ENCODE peak calls at places on chromosome 16, in four cellular contexts. O is progenitor cell of endocrine pancreas, U is PC-9, X is choroid plexus epithelial cell. T is an unnamed sample.

GRCh38 chr16:46801428-46802049 is 29.4 kb downstream of the C16orf87 start:
- DNase-seq in X (peak), U (no peak), O (no peak), T (no peak)

GRCh38 chr16:4089811-4090293 is 26.4 kb downstream of the ADCY9 start:
- DNase-seq in O (no peak), U (no peak), X (no peak), T (no peak)

GRCh38 chr16:50549561-50549915 is 1.3 kb downstream of the NKD1 start:
- DNase-seq in U (no peak), X (no peak), O (no peak), T (no peak)

GRCh38 chr16:68065716-68066305 is 19.4 kb upstream of the NFATC3 start:
- DNase-seq in O (no peak), U (no peak), X (peak), T (no peak)

GRCh38 chr16:52548261-52549010 is 1.5 kb upstream of the TOX3 start:
- DNase-seq in X (no peak), O (no peak), U (no peak), T (no peak)

GRCh38 chr16:68300736-68301459 is 9.8 kb downstream of the SLC7A6OS start:
- DNase-seq in X (peak), O (no peak), U (no peak), T (no peak)

GRCh38 chr16:77277571-77277970 is 78.4 kb downstream of the SYCE1L start:
- DNase-seq in X (no peak), O (no peak), U (no peak), T (no peak)

GRCh38 chr16:65294154-65294553 is 172.3 kb upstream of the CDH11 start:
- DNase-seq in U (no peak), X (no peak), O (no peak), T (no peak)

GRCh38 chr16:13909872-13910303 is 10.1 kb upstream of the ERCC4 start:
- DNase-seq in O (no peak), U (peak), X (peak), T (no peak)

GRCh38 chr16:54055864-54056263 is 230.7 kb downstream of the IRX3 start:
- DNase-seq in U (no peak), O (no peak), X (no peak), T (no peak)

GRCh38 chr16:31409433-31409832 is 16.3 kb downstream of the ITGAD start:
- DNase-seq in O (no peak), U (peak), X (peak), T (no peak)

GRCh38 chr16:85089485-85089884 is 22.8 kb downstream of the CIBAR2 start:
- DNase-seq in O (no peak), X (no peak), U (no peak), T (no peak)

GRCh38 chr16:74252329-74252728 is 44.3 kb upstream of the PSMD7 start:
- DNase-seq in O (no peak), U (no peak), X (no peak), T (no peak)

GRCh38 chr16:60907645-60908044 is 1128.6 kb downstream of the CDH8 start:
- DNase-seq in X (no peak), O (no peak), U (no peak), T (no peak)

GRCh38 chr16:85652431-85653221 is 36.1 kb downstream of the GINS2 start:
- DNase-seq in U (no peak), O (no peak), X (peak), T (no peak)

GRCh38 chr16:80938035-80938927 is 68.4 kb downstream of the CMC2 start:
- DNase-seq in O (no peak), X (peak), U (no peak), T (no peak)

GRCh38 chr16:29974291-29975133 is 844 bp downstream of the TAOK2 start:
- DNase-seq in O (no peak), X (peak), U (no peak), T (no peak)

GRCh38 chr16:10405386-10405939 is 19.6 kb downstream of the ATF7IP2 start:
- DNase-seq in U (no peak), O (no peak), X (peak), T (no peak)

GRCh38 chr16:626174-626765 is 4.5 kb upstream of the WFIKKN1 start:
- DNase-seq in X (no peak), U (no peak), O (no peak), T (no peak)

GRCh38 chr16:48081656-48082055 is 74.1 kb downstream of the ABCC12 start:
- DNase-seq in X (peak), O (no peak), U (peak), T (no peak)

GRCh38 chr16:81313731-81314602 is 795 bp upstream of the GAN start:
- DNase-seq in U (no peak), X (no peak), O (no peak), T (no peak)

GRCh38 chr16:83899272-83899897 is 470 bp downstream of the MLYCD start:
- DNase-seq in O (peak), U (peak), X (peak), T (no peak)

DNA sequence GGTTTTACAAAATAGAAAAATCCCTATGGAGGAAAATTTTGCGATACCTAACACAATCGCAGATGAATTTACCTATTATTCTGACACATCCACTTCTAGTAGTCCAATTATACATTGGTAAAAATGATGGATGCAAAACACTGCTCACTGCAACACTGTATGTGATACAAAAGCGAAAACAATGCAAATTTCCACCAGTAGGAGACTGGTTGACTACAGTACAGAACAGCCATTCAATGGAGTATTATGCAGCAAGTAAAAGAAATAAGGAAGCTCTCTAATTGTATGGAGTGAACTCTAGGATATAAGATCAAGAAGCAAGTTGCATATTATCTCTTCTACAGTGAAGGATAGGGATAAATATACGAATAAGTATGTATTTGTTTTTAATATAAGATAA is 48.5 kb downstream of the SETD6 start:
- DNase-seq in X (no peak), O (no peak), U (no peak), T (no peak)
- TF ChIP-seq CTCF in X (no peak), O (peak), U (no peak), T (no peak)

DNA sequence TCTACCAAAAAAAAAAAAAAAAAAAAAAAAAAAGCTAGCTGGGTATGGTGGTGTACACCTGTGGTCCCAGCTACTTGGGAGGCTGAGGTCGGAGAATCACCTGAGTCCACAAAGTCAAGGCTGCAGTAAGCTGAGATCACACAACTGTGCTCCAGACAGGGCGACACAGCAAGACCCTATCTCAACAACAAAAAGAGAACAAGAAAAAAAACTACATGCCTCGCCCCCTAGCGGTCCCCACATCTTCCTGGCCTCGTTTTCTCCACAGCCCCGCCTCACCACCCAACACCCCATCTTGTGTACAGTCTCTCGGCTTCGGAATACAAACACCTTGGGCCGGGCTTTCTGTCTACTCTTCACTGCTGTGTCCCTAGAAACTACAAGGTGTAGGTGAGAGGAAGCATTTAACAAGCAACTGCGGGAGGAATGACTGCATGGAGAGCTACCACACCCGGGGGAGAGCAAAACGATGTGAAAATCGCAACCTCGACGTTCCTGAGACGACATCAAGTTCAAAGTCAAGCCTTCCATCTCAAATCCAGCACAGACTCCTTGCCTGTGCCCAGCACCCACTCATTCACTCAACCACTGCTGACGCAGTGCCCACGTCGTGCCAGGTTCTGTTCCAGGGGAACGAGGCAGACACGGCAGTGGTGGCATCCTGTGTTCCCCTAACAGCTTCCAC is 9.0 kb downstream of the NTAN1 start:
- DNase-seq in U (no peak), O (no peak), X (no peak), T (no peak)
- TF ChIP-seq CTCF in U (no peak), O (no peak), X (no peak), T (no peak)

GRCh38 chr16:16047761-16048160 is 98.3 kb downstream of the ABCC1 start:
- DNase-seq in U (no peak), X (no peak), O (no peak), T (no peak)

GRCh38 chr16:16048904-16049582 is 99.6 kb downstream of the ABCC1 start:
- DNase-seq in O (no peak), X (no peak), U (no peak), T (no peak)

GRCh38 chr16:16042076-16042475 is 92.7 kb downstream of the ABCC1 start:
- DNase-seq in X (peak), U (no peak), O (no peak), T (no peak)

GRCh38 chr16:16045311-16045710 is 95.9 kb downstream of the ABCC1 start:
- DNase-seq in X (peak), U (peak), O (no peak), T (no peak)

DNA sequence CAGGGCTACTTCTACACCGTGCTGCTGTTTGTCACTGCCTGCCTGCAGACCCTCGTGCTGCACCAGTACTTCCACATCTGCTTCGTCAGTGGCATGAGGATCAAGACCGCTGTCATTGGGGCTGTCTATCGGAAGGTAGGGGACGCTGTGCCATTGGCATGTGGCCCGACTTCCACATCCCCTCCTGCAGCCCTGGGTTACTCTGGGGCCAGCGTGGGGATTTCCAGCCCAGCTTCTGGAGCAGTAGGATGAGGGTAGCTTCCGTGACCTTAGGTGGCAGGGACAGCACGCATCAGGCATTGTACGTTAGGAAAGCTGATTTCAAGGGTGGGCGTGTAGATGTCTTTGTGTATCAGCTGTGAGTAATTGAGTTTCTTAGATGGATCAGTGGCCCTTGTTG is 96.5 kb downstream of the ABCC1 start:
- DNase-seq in O (no peak), U (no peak), X (no peak), T (no peak)
- TF ChIP-seq CTCF in O (peak), U (no peak), X (peak), T (no peak)

DNA sequence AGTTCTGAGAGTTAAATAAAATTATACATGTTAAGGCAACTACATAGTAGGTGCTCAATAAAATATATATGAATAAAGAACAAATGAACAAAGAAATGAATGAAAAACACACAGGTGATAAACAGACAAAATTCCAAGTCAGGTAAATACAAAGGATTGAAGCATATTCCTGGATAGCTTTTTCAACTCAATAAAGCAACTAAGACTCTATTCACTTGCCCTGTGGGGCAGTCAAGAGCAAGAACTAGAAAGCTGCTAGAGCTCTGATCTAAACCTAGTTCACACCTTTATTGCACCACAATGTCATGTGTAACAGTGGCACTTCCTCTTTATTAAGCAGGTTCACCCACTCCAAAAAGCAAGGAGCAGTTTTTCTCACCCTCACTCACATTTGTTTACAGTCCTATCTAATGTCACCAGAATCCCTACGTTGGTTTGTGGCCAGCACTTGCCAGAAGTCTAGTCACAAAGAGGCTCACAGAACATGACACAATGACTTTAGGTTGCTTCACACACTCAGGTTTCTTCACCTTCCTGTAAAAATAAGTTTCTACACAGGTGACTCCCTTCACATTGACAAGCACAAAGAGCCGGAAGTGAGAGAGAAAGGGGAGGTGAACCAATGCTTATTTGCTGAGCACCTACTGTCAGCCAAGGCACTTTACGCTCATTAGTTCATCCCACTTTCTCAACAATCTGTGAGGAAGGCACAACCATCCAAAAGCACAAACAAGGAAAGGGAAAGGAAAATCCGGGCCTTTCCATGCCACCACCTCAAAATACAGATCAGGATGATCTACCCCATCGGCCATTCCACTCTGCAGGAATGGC is 70.8 kb downstream of the XPO6 start:
- DNase-seq in X (no peak), U (peak), O (no peak), T (no peak)
- TF ChIP-seq CTCF in X (peak), U (no peak), O (no peak), T (no peak)

GRCh38 chr16:66486773-66487579 is 59.9 kb downstream of the BEAN1 start:
- DNase-seq in U (peak), X (peak), O (no peak), T (peak)

GRCh38 chr16:66483689-66484452 is 56.8 kb downstream of the BEAN1 start:
- DNase-seq in X (peak), O (peak), U (peak), T (peak)

GRCh38 chr16:66485361-66485760 is 58.3 kb downstream of the BEAN1 start:
- DNase-seq in U (no peak), X (no peak), O (no peak), T (peak)

GRCh38 chr16:66486199-66486772 is 59.2 kb downstream of the BEAN1 start:
- DNase-seq in U (no peak), O (no peak), X (no peak), T (no peak)

DNA sequence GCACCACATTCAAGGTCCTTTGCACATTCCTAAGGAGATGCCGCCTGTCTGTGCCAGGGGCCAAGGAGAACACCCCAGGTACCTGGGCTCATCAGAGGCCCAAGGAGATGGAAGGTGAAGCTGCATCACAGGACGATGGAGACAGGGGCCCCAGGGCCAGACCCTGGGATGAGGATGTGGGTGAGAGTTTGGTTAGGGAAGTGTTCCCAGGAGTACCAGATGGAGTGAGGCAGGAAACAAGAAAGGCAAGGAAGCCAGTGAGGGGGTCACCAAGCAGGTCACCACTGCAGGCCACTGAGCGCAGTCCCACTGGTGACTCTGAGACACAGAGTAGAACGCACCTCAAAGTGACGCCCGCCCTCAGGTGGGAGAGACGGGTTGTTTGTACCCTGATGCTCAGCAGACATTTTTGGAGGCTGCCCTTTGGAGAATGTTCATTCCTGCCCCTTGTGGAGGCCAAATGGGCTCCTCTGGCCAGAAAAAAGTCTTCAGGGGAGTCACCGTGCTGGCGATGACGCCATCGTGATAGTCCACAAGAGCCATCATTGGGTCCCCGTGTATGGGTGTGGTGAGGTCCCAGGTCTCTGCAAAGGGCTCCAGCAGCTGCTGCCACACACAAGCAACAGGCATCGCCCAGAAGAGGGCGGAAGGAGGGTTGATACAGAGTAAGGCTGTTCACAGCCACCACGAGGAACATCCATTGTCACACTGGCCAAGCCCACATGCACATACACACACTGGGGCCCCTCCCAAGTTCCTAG is 57.5 kb downstream of the BEAN1 start:
- DNase-seq in O (no peak), X (no peak), U (no peak), T (peak)
- TF ChIP-seq CTCF in O (no peak), X (no peak), U (no peak), T (no peak)

GRCh38 chr16:87351320-87351698 is 32.3 kb downstream of the FBXO31 start:
- DNase-seq in O (no peak), X (no peak), U (no peak), T (no peak)

GRCh38 chr16:87350031-87350430 is 32.8 kb upstream of the C16orf95 start:
- DNase-seq in U (no peak), X (no peak), O (no peak), T (no peak)

GRCh38 chr16:87353613-87354012 is 30.0 kb downstream of the FBXO31 start:
- DNase-seq in U (no peak), X (no peak), O (no peak), T (no peak)

GRCh38 chr16:87350681-87351319 is 32.8 kb downstream of the FBXO31 start:
- DNase-seq in O (no peak), U (no peak), X (no peak), T (no peak)

GRCh38 chr16:87352818-87353217 is 30.8 kb downstream of the FBXO31 start:
- DNase-seq in O (no peak), U (no peak), X (no peak), T (no peak)
- TF ChIP-seq CTCF in O (no peak), U (no peak), X (no peak), T (no peak)

DNA sequence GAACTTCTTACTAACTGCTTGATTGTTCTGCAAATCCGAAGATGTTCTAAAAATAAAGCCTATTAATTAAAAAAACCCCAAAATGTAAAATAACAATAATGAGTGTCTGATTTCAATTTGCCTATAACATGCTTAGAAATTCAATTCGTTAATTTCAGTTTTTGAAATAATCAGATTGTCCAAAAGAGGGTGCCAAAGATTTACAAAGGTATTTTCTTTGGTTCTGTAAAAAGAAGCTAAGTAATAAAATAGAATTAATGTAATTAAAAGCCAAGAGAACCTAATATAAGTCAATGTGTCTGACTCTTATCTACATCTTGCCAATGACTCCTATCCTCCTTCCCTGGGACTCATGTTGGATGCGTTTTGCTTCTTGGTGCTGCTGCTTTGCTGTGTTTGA is 75.0 kb upstream of the CPHXL start:
- DNase-seq in X (peak), O (no peak), U (no peak), T (no peak)
- TF ChIP-seq CTCF in X (no peak), O (peak), U (peak), T (no peak)

DNA sequence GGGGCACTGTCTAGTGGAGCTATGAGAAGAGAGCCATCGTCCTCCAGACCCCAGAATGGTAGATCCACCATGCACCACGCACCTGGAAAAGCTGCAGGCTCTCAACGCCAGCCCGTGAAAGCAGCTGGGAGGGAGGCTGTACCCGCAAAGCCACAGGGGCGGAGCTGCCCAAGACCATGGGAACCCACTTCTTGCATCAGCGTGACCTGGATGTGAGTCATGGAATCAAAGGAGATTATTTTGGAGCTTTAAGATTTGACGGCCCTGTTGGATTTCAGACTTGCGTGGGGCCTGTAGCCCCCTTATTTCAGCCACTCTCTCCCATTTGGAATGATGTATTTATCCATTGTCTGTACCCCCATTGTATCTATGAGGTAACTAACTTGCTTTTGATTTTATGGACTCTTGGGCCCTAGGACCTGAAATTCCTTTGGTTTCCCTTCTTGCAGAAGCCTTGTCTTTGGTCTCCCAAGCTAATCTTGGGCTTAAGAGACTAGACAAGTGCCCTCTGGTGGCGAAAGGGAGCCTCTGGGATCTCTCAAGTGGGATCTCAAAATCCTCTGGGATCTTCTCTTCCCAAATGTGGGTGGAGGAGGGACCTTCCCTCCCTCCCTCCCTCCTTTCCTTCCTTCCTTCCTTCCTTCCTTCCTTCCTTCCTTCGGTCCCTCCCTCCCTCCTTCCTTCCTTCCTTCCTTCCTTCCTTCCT is 58.2 kb upstream of the HAPSTR1 start:
- DNase-seq in O (no peak), X (peak), U (peak), T (no peak)
- TF ChIP-seq CTCF in O (peak), X (peak), U (peak), T (no peak)